ENCODE peak calls at places on chromosomes 3 and 15, in eight cellular contexts. F is IMR-90, I is uterus, P is stomach, Z is cardiac muscle cell, L is fibroblast of lung, H is left ventricle myocardium inferior, Y is mammary epithelial cell. Q is an unnamed sample.

GRCh38 chr3:23735575-23736326 is 70.0 kb upstream of the UBE2E1 start:
- DNase-seq in F (no peak), I (peak), P (no peak), Z (no peak), L (peak), H (peak), Y (no peak), Q (no peak)

GRCh38 chr15:69929905-69930630 is 167.6 kb downstream of the TLE3 start:
- DNase-seq in F (no peak), I (no peak), P (no peak), Z (no peak), L (no peak), H (no peak), Y (no peak), Q (no peak)

GRCh38 chr3:148748323-148748722 is 50.6 kb downstream of the AGTR1 start:
- DNase-seq in F (no peak), I (no peak), P (no peak), Z (no peak), L (peak), H (no peak), Y (no peak), Q (no peak)

GRCh38 chr15:42118650-42119531 is 24.5 kb upstream of the PLA2G4D start:
- DNase-seq in F (no peak), I (no peak), P (peak), Z (peak), L (peak), H (no peak), Y (no peak), Q (no peak)

GRCh38 chr3:129492691-129493090 is 35.7 kb upstream of the RHO start:
- DNase-seq in F (no peak), I (no peak), P (no peak), Z (no peak), L (no peak), H (no peak), Y (no peak), Q (no peak)

GRCh38 chr15:69784808-69785550 is 312.7 kb downstream of the TLE3 start:
- DNase-seq in F (peak), I (no peak), P (no peak), Z (no peak), L (peak), H (no peak), Y (no peak), Q (peak)

GRCh38 chr3:141680620-141681389 is 57.3 kb upstream of the RNF7 start:
- DNase-seq in F (peak), I (peak), P (no peak), Z (peak), L (peak), H (peak), Y (peak), Q (peak)

GRCh38 chr3:25580534-25580933 is 84.2 kb downstream of the TOP2B start:
- DNase-seq in F (no peak), I (no peak), P (no peak), Z (no peak), L (no peak), H (no peak), Y (no peak), Q (no peak)

GRCh38 chr3:128252083-128252482 is 98.8 kb downstream of the EEFSEC start:
- DNase-seq in F (peak), I (no peak), P (no peak), Z (no peak), L (no peak), H (no peak), Y (no peak), Q (no peak)

GRCh38 chr3:124770341-124771082 is 40.3 kb downstream of the UMPS start:
- DNase-seq in F (no peak), I (peak), P (no peak), Z (peak), L (peak), H (peak), Y (no peak), Q (no peak)

GRCh38 chr15:96756656-96757055 is 426.2 kb downstream of the NR2F2 start:
- DNase-seq in F (no peak), I (no peak), P (no peak), Z (no peak), L (no peak), H (no peak), Y (no peak), Q (no peak)

GRCh38 chr3:32469151-32469874 is 33.3 kb downstream of the CMTM6 start:
- DNase-seq in F (no peak), I (no peak), P (no peak), Z (no peak), L (no peak), H (no peak), Y (no peak), Q (no peak)

GRCh38 chr15:63420333-63420741 is 38.7 kb upstream of the CA12 start:
- DNase-seq in F (peak), I (no peak), P (no peak), Z (peak), L (peak), H (no peak), Y (peak), Q (no peak)

GRCh38 chr3:187753516-187753915 is 8.2 kb upstream of the BCL6 start:
- DNase-seq in F (no peak), I (no peak), P (no peak), Z (no peak), L (no peak), H (no peak), Y (no peak), Q (no peak)

GRCh38 chr3:69370156-69370944 is 15.5 kb downstream of the FRMD4B start:
- DNase-seq in F (no peak), I (peak), P (peak), Z (no peak), L (no peak), H (peak), Y (peak), Q (peak)

GRCh38 chr15:32642667-32643425 is 1.3 kb downstream of the SCG5 start:
- DNase-seq in F (peak), I (no peak), P (no peak), Z (no peak), L (no peak), H (no peak), Y (no peak), Q (no peak)

GRCh38 chr3:186171528-186171927 is 62.6 kb upstream of the ETV5 start:
- DNase-seq in F (no peak), I (no peak), P (no peak), Z (no peak), L (no peak), H (no peak), Y (no peak), Q (no peak)

GRCh38 chr15:37099321-37100108 is 834 bp downstream of the MEIS2 start:
- DNase-seq in F (peak), I (peak), P (no peak), Z (no peak), L (peak), H (no peak), Y (peak), Q (no peak)
- H3K4me3 ChIP-seq in F (peak), I (peak), P (peak), Z (peak), L (peak), H (peak), Y (peak), Q (peak)

GRCh38 chr3:17994167-17994566 is 251.7 kb upstream of the TBC1D5 start:
- DNase-seq in F (no peak), I (no peak), P (no peak), Z (no peak), L (no peak), H (no peak), Y (no peak), Q (no peak)

DNA sequence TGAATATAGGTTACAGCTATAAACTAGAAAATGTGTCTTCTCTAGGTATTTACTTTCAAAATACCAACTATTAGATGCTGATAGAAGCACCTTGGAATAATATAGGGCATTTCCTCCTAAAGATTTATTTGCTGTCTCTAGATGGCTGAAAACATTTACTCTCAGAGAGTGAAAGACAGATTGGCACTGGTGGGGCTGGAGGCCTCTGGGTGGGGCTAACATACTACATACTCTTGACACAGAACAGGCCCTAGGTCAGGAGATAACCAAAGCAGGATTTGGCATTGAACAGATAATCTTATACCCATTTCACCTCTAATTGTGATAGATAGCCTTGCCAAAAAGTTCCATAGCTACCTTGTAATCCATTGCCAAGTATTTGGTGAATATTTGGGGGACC is 253.3 kb upstream of the TBC1D5 start:
- DNase-seq in F (no peak), I (no peak), P (no peak), Z (no peak), L (no peak), H (no peak), Y (no peak), Q (no peak)
- TF ChIP-seq CTCF in F (no peak), I (no peak), P (no peak), Z (no peak), L (no peak), H (no peak), Y (no peak), Q (no peak)

GRCh38 chr15:25667829-25668228 is 195.3 kb downstream of the ATP10A start:
- DNase-seq in F (no peak), I (no peak), P (no peak), Z (no peak), L (no peak), H (no peak), Y (no peak), Q (no peak)
- H3K4me3 ChIP-seq in F (no peak), I (no peak), P (no peak), Z (no peak), L (no peak), H (no peak), Y (no peak), Q (no peak)

GRCh38 chr3:168047190-168047795 is 48.4 kb downstream of the GOLIM4 start:
- DNase-seq in F (peak), I (no peak), P (no peak), Z (peak), L (peak), H (no peak), Y (peak), Q (peak)
- TF ChIP-seq CTCF in F (peak), I (peak), P (no peak), Z (peak), L (peak), H (peak), Y (peak), Q (peak)